ENCODE peak calls at places on chromosomes 3 and 15, in four cellular contexts. C is activated naive CD4-positive, alpha-beta T cell; B is right cardiac atrium; V is C1 segment of cervical spinal cord. P is an unnamed sample.

GRCh38 chr3:14880486-14881179 is 61.9 kb downstream of the FGD5 start:
- DNase-seq in C (no peak), B (no peak), V (no peak), P (no peak)

GRCh38 chr3:114794894-114795630 is 352.0 kb downstream of the ZBTB20 start:
- DNase-seq in C (no peak), B (no peak), V (no peak), P (peak; percentile 14)

GRCh38 chr3:173225351-173225750 is 84.3 kb upstream of the SPATA16 start:
- DNase-seq in C (no peak), B (no peak), V (no peak), P (peak; percentile 36)

GRCh38 chr3:35322070-35322469 is 317.3 kb upstream of the ARPP21 start:
- DNase-seq in C (no peak), B (no peak), V (no peak), P (peak; percentile 57)

GRCh38 chr3:129892486-129892856 is 1.0 kb downstream of the TMCC1 start:
- DNase-seq in C (peak; percentile 4), B (no peak), V (no peak), P (no peak)

GRCh38 chr3:20078194-20078709 is 38.0 kb downstream of the KAT2B start:
- DNase-seq in C (no peak), B (no peak), V (no peak), P (no peak)

GRCh38 chr15:60945196-60945595 is 283.9 kb downstream of the RORA start:
- DNase-seq in C (no peak), B (peak; percentile 74), V (peak; percentile 4), P (no peak)

GRCh38 chr3:632571-633170 is 436.1 kb downstream of the CHL1 start:
- DNase-seq in C (no peak), B (peak; percentile 23), V (peak; percentile 1), P (peak; percentile 58)

GRCh38 chr15:73388256-73388781 is 19.6 kb upstream of the HCN4 start:
- DNase-seq in C (no peak), B (no peak), V (no peak), P (peak; percentile 84)

P was measured in kidney glomerular epithelial cell.